ENCODE peak calls at places on chromosome 15, in nine cellular contexts. One of them, this sample, is unnamed.

GRCh38 chr15:85030301-85031049 is 48.8 kb downstream of the PDE8A start:
- DNase-seq in GM10248: no peak
- DNase-seq in IMR-90: peak; percentile 38
- DNase-seq in cardiac fibroblast: peak; percentile 56
- DNase-seq in esophagus squamous epithelium: no peak
- DNase-seq in astrocyte of the spinal cord: peak; percentile 56
- DNase-seq in left ventricle myocardium inferior: no peak
- DNase-seq in GM20000: no peak
- DNase-seq in transverse colon: no peak
- DNase-seq in this sample: no peak

GRCh38 chr15:70035051-70035718 is 62.5 kb downstream of the TLE3 start:
- DNase-seq in GM10248: no peak
- DNase-seq in GM20000: no peak
- DNase-seq in esophagus squamous epithelium: no peak
- DNase-seq in transverse colon: no peak
- DNase-seq in IMR-90: no peak
- DNase-seq in astrocyte of the spinal cord: no peak
- DNase-seq in cardiac fibroblast: no peak
- DNase-seq in left ventricle myocardium inferior: no peak
- DNase-seq in this sample: no peak

GRCh38 chr15:84863480-84864428 is 20.7 kb upstream of the SLC28A1 start:
- DNase-seq in cardiac fibroblast: peak; percentile 41
- DNase-seq in IMR-90: no peak
- DNase-seq in GM10248: no peak
- DNase-seq in esophagus squamous epithelium: no peak
- DNase-seq in astrocyte of the spinal cord: no peak
- DNase-seq in GM20000: no peak
- DNase-seq in left ventricle myocardium inferior: no peak
- DNase-seq in transverse colon: no peak
- DNase-seq in this sample: no peak

GRCh38 chr15:65068436-65068835 is 645 bp upstream of the RASL12 start:
- DNase-seq in GM10248: no peak
- DNase-seq in IMR-90: no peak
- DNase-seq in transverse colon: no peak
- DNase-seq in GM20000: no peak
- DNase-seq in esophagus squamous epithelium: no peak
- DNase-seq in left ventricle myocardium inferior: no peak
- DNase-seq in astrocyte of the spinal cord: no peak
- DNase-seq in cardiac fibroblast: no peak
- DNase-seq in this sample: no peak

GRCh38 chr15:42845581-42845980 is 75.0 kb downstream of the TTBK2 start:
- DNase-seq in GM10248: no peak
- DNase-seq in left ventricle myocardium inferior: no peak
- DNase-seq in esophagus squamous epithelium: no peak
- DNase-seq in transverse colon: no peak
- DNase-seq in IMR-90: peak; percentile 31
- DNase-seq in astrocyte of the spinal cord: peak; percentile 21
- DNase-seq in cardiac fibroblast: peak; percentile 51
- DNase-seq in GM20000: no peak
- DNase-seq in this sample: no peak

GRCh38 chr15:90915808-90916440 is 12.8 kb downstream of the MAN2A2 start:
- DNase-seq in esophagus squamous epithelium: peak; percentile 12
- DNase-seq in IMR-90: peak; percentile 75
- DNase-seq in left ventricle myocardium inferior: peak; percentile 72
- DNase-seq in GM10248: no peak
- DNase-seq in GM20000: no peak
- DNase-seq in astrocyte of the spinal cord: peak; percentile 39
- DNase-seq in transverse colon: peak; percentile 53
- DNase-seq in cardiac fibroblast: peak; percentile 6
- DNase-seq in this sample: no peak

GRCh38 chr15:82066455-82066854 is 20.6 kb upstream of the MEX3B start:
- DNase-seq in cardiac fibroblast: no peak
- DNase-seq in GM20000: no peak
- DNase-seq in IMR-90: no peak
- DNase-seq in esophagus squamous epithelium: no peak
- DNase-seq in GM10248: no peak
- DNase-seq in left ventricle myocardium inferior: no peak
- DNase-seq in astrocyte of the spinal cord: no peak
- DNase-seq in transverse colon: no peak
- DNase-seq in this sample: no peak

GRCh38 chr15:89136818-89137772 is 48.8 kb downstream of the ABHD2 start:
- DNase-seq in transverse colon: peak; percentile 22
- DNase-seq in esophagus squamous epithelium: no peak
- DNase-seq in GM10248: no peak
- DNase-seq in left ventricle myocardium inferior: peak; percentile 59
- DNase-seq in cardiac fibroblast: peak; percentile 39
- DNase-seq in IMR-90: peak; percentile 33
- DNase-seq in GM20000: no peak
- DNase-seq in astrocyte of the spinal cord: no peak
- DNase-seq in this sample: no peak

GRCh38 chr15:31327674-31328424 is 1.2 kb downstream of the KLF13 start:
- DNase-seq in transverse colon: peak; percentile 82
- DNase-seq in IMR-90: peak; percentile 19
- DNase-seq in astrocyte of the spinal cord: peak; percentile 44
- DNase-seq in cardiac fibroblast: peak; percentile 45
- DNase-seq in GM10248: peak; percentile 63
- DNase-seq in left ventricle myocardium inferior: peak; percentile 75
- DNase-seq in GM20000: peak; percentile 84
- DNase-seq in esophagus squamous epithelium: no peak
- DNase-seq in this sample: peak; percentile 46

GRCh38 chr15:31326729-31327673 is at the start of gene KLF13:
- DNase-seq in astrocyte of the spinal cord: peak; percentile 55
- DNase-seq in GM10248: no peak
- DNase-seq in esophagus squamous epithelium: no peak
- DNase-seq in cardiac fibroblast: peak; percentile 61
- DNase-seq in GM20000: peak; percentile 79
- DNase-seq in transverse colon: peak; percentile 76
- DNase-seq in IMR-90: peak; percentile 64
- DNase-seq in left ventricle myocardium inferior: peak; percentile 74
- DNase-seq in this sample: no peak

GRCh38 chr15:31325432-31325975 is 1.1 kb upstream of the KLF13 start:
- DNase-seq in astrocyte of the spinal cord: no peak
- DNase-seq in left ventricle myocardium inferior: peak; percentile 88
- DNase-seq in GM10248: peak; percentile 52
- DNase-seq in transverse colon: peak; percentile 77
- DNase-seq in esophagus squamous epithelium: no peak
- DNase-seq in IMR-90: peak; percentile 6
- DNase-seq in GM20000: peak; percentile 50
- DNase-seq in cardiac fibroblast: no peak
- DNase-seq in this sample: peak; percentile 36

GRCh38 chr15:31324739-31325431 is 1.8 kb upstream of the KLF13 start:
- DNase-seq in astrocyte of the spinal cord: no peak
- DNase-seq in GM10248: no peak
- DNase-seq in IMR-90: no peak
- DNase-seq in transverse colon: no peak
- DNase-seq in GM20000: no peak
- DNase-seq in esophagus squamous epithelium: no peak
- DNase-seq in cardiac fibroblast: no peak
- DNase-seq in left ventricle myocardium inferior: no peak
- DNase-seq in this sample: no peak

DNA sequence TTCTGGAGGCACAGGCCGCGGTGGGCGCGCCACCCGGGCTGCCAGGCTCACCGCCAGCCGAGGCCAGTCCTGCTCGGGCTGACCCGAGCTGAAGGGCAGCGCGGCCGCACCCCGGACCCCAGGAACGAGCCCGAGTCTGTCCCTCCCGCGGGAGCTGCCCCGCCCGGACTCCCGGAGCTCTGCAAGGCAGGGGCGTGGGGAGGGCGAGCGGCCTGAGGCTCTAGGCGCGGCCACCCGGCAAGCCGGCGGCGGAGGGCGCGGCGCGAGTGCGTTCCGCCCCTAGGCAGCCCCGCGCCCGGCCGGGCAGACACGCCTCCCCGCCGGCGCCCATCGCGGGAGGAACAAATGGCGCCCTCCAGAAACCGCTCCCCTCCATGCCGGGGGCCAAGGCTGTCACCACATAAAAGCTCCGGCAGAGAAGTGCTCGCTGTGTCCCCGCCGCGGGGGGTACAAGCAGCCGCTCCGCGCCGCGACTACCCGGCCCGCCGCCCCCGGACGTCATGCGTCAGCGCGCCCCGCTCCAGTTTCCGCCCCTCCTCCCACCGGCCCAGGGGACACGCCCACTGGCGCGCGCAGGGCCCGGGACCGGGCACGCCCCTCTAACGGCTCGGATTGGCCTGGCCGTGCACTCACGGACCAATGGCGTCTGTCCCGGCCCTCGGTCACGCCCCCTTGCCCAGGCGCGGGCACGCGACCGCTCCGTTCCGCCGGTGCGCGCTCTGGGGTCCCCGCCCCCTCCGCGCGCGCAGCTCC is 483 bp upstream of the KLF13 start:
- DNase-seq in esophagus squamous epithelium: peak; percentile 92
- DNase-seq in IMR-90: peak; percentile 97
- DNase-seq in transverse colon: peak; percentile 99
- DNase-seq in cardiac fibroblast: peak; percentile 97
- DNase-seq in GM20000: peak; percentile 100
- DNase-seq in GM10248: peak; percentile 98
- DNase-seq in astrocyte of the spinal cord: peak; percentile 99
- DNase-seq in left ventricle myocardium inferior: peak; percentile 99
- DNase-seq in this sample: peak; percentile 99
- TF ChIP-seq CTCF in esophagus squamous epithelium: no peak
- TF ChIP-seq CTCF in IMR-90: no peak
- TF ChIP-seq CTCF in transverse colon: no peak
- TF ChIP-seq CTCF in cardiac fibroblast: no peak
- TF ChIP-seq CTCF in GM20000: no peak
- TF ChIP-seq CTCF in GM10248: no peak
- TF ChIP-seq CTCF in astrocyte of the spinal cord: no peak
- TF ChIP-seq CTCF in left ventricle myocardium inferior: no peak
- TF ChIP-seq CTCF in this sample: no peak

DNA sequence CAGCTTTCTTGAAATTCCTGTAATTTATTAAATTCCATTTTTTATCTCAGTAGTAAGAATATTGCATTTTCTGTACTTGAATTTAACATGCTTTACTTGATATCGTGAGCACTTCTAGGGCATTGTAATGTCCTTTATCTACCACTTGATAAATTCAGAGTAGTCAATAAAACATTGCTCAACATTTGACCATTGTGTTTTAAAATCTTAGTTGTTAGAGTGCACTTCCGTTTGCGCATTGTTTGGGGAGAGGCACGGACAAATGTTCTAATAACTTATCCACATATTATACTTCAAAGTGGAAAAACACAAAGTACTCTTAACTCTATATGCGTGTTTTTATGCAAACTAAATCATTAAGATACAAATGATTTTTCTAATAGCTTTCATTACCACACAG is 444 bp downstream of the FAM227B start:
- DNase-seq in GM10248: no peak
- DNase-seq in IMR-90: peak; percentile 33
- DNase-seq in esophagus squamous epithelium: no peak
- DNase-seq in transverse colon: peak; percentile 21
- DNase-seq in astrocyte of the spinal cord: no peak
- DNase-seq in cardiac fibroblast: peak; percentile 78
- DNase-seq in GM20000: no peak
- DNase-seq in left ventricle myocardium inferior: no peak
- DNase-seq in this sample: no peak
- TF ChIP-seq CTCF in GM10248: no peak
- TF ChIP-seq CTCF in IMR-90: no peak
- TF ChIP-seq CTCF in esophagus squamous epithelium: no peak
- TF ChIP-seq CTCF in transverse colon: peak; percentile 24
- TF ChIP-seq CTCF in astrocyte of the spinal cord: no peak
- TF ChIP-seq CTCF in cardiac fibroblast: peak; percentile 4
- TF ChIP-seq CTCF in GM20000: no peak
- TF ChIP-seq CTCF in left ventricle myocardium inferior: peak; percentile 26
- TF ChIP-seq CTCF in this sample: no peak

GRCh38 chr15:73051402-73051810 is 857 bp upstream of the NEO1 start:
- DNase-seq in transverse colon: peak; percentile 78
- DNase-seq in esophagus squamous epithelium: no peak
- DNase-seq in astrocyte of the spinal cord: peak; percentile 1
- DNase-seq in GM20000: no peak
- DNase-seq in left ventricle myocardium inferior: peak; percentile 62
- DNase-seq in IMR-90: no peak
- DNase-seq in GM10248: no peak
- DNase-seq in cardiac fibroblast: no peak
- DNase-seq in this sample: no peak

GRCh38 chr15:73053398-73053723 is 1.1 kb downstream of the NEO1 start:
- DNase-seq in left ventricle myocardium inferior: no peak
- DNase-seq in GM20000: no peak
- DNase-seq in IMR-90: no peak
- DNase-seq in esophagus squamous epithelium: no peak
- DNase-seq in transverse colon: no peak
- DNase-seq in cardiac fibroblast: no peak
- DNase-seq in GM10248: no peak
- DNase-seq in astrocyte of the spinal cord: no peak
- DNase-seq in this sample: no peak

GRCh38 chr15:73051811-73052678 is at the start of gene NEO1:
- DNase-seq in transverse colon: peak; percentile 90
- DNase-seq in IMR-90: peak; percentile 70
- DNase-seq in astrocyte of the spinal cord: peak; percentile 80
- DNase-seq in GM10248: peak; percentile 71
- DNase-seq in cardiac fibroblast: peak; percentile 67
- DNase-seq in left ventricle myocardium inferior: peak; percentile 89
- DNase-seq in esophagus squamous epithelium: peak; percentile 12
- DNase-seq in GM20000: peak; percentile 85
- DNase-seq in this sample: peak; percentile 91

GRCh38 chr15:73054417-73054963 is 2.2 kb downstream of the NEO1 start:
- DNase-seq in IMR-90: no peak
- DNase-seq in cardiac fibroblast: no peak
- DNase-seq in GM20000: no peak
- DNase-seq in GM10248: no peak
- DNase-seq in esophagus squamous epithelium: no peak
- DNase-seq in transverse colon: peak; percentile 47
- DNase-seq in left ventricle myocardium inferior: no peak
- DNase-seq in astrocyte of the spinal cord: no peak
- DNase-seq in this sample: no peak

GRCh38 chr15:73052679-73053397 is 575 bp downstream of the NEO1 start:
- DNase-seq in left ventricle myocardium inferior: peak; percentile 29
- DNase-seq in GM10248: peak; percentile 61
- DNase-seq in astrocyte of the spinal cord: peak; percentile 26
- DNase-seq in IMR-90: peak; percentile 38
- DNase-seq in cardiac fibroblast: peak; percentile 15
- DNase-seq in esophagus squamous epithelium: no peak
- DNase-seq in transverse colon: peak; percentile 62
- DNase-seq in GM20000: peak; percentile 80
- DNase-seq in this sample: peak; percentile 73
- TF ChIP-seq CTCF in left ventricle myocardium inferior: peak; percentile 48
- TF ChIP-seq CTCF in GM10248: peak; percentile 31
- TF ChIP-seq CTCF in astrocyte of the spinal cord: peak; percentile 19
- TF ChIP-seq CTCF in IMR-90: no peak
- TF ChIP-seq CTCF in cardiac fibroblast: no peak
- TF ChIP-seq CTCF in esophagus squamous epithelium: no peak
- TF ChIP-seq CTCF in transverse colon: no peak
- TF ChIP-seq CTCF in GM20000: peak; percentile 23
- TF ChIP-seq CTCF in this sample: no peak

DNA sequence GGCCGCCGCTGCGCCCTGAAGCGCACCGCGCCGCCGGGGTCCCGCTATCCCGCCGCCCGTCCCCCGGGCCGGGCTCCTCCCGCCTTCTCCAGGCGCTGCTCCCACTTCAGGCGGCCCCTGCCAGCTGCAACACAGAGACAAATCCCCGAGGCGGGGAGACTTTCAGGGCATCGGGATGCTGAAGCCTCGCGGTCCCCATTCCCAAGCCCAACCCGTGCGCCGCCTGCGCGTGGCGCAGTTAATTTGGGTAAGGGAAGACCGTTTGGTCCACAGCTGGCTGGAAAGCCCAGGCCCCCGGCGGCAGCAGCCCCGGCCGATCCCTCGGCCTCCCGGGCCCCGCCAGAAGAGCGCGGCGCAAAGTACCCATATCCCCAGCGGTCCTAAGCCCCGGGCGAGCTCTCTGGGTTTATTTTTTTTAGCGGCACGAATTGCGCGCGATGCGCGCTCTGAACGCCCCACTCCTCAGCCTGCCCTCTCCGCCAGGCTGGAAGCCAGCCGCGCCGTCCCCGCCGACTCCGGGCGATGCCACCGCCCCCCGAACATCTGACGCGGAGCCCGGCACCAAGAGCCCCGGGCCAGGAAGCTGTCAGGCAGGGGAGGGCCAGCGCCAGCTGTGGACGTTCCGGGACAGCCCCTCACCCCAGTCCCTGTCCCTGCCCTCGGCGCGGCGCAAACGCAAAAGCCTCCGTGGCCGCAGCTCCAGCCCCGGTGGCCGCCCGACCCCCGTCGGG is 517 bp downstream of the FBN1 start:
- DNase-seq in astrocyte of the spinal cord: peak; percentile 72
- DNase-seq in cardiac fibroblast: peak; percentile 65
- DNase-seq in esophagus squamous epithelium: no peak
- DNase-seq in left ventricle myocardium inferior: peak; percentile 49
- DNase-seq in GM10248: peak; percentile 58
- DNase-seq in GM20000: peak; percentile 75
- DNase-seq in transverse colon: no peak
- DNase-seq in IMR-90: peak; percentile 62
- DNase-seq in this sample: peak; percentile 62
- TF ChIP-seq CTCF in astrocyte of the spinal cord: peak; percentile 9
- TF ChIP-seq CTCF in cardiac fibroblast: no peak
- TF ChIP-seq CTCF in esophagus squamous epithelium: no peak
- TF ChIP-seq CTCF in left ventricle myocardium inferior: peak; percentile 12
- TF ChIP-seq CTCF in GM10248: no peak
- TF ChIP-seq CTCF in GM20000: no peak
- TF ChIP-seq CTCF in transverse colon: no peak
- TF ChIP-seq CTCF in IMR-90: no peak
- TF ChIP-seq CTCF in this sample: no peak